ENCODE peak calls at places on chromosomes 13 and 19, in nine cellular contexts. D is HFFc6, Y is heart right ventricle, H is B cell, W is ascending aorta, T is uterus, C is brain microvascular endothelial cell, R is choroid plexus epithelial cell, N is GM13977. P is an unnamed sample.

GRCh38 chr19:17244618-17245534 is 843 bp downstream of the NR2F6 start:
- DNase-seq in D (no peak), Y (peak), H (no peak), W (no peak), T (no peak), C (no peak), R (no peak), N (peak), P (no peak)

GRCh38 chr13:41505209-41505835 is 48.0 kb downstream of the RGCC start:
- DNase-seq in D (peak), Y (no peak), H (no peak), W (no peak), T (no peak), C (peak), R (peak), N (no peak), P (no peak)

GRCh38 chr19:45643024-45643926 is 4.1 kb upstream of the EML2 start:
- DNase-seq in D (peak), Y (peak), H (peak), W (peak), T (peak), C (peak), R (peak), N (peak), P (peak)

GRCh38 chr13:100244431-100244830 is 155.5 kb downstream of the PCCA start:
- DNase-seq in D (no peak), Y (no peak), H (no peak), W (no peak), T (no peak), C (no peak), R (peak), N (no peak), P (no peak)

GRCh38 chr13:73335938-73336337 is 277.1 kb downstream of the KLF5 start:
- DNase-seq in D (no peak), Y (no peak), H (no peak), W (no peak), T (no peak), C (no peak), R (no peak), N (no peak), P (no peak)

GRCh38 chr13:45575146-45575829 is 40.3 kb downstream of the ERICH6B start:
- DNase-seq in D (no peak), Y (no peak), H (no peak), W (no peak), T (no peak), C (no peak), R (no peak), N (no peak), P (no peak)

GRCh38 chr19:55247621-55248099 is 11.2 kb downstream of the PPP6R1 start:
- DNase-seq in D (peak), Y (peak), H (no peak), W (no peak), T (no peak), C (peak), R (peak), N (no peak), P (no peak)

GRCh38 chr13:41978007-41978406 is 17.1 kb upstream of the VWA8 start:
- DNase-seq in D (no peak), Y (no peak), H (no peak), W (no peak), T (no peak), C (no peak), R (no peak), N (no peak), P (no peak)

GRCh38 chr19:575527-576506 is 3.4 kb downstream of the BSG start:
- DNase-seq in D (peak), Y (peak), H (no peak), W (no peak), T (peak), C (no peak), R (peak), N (no peak), P (no peak)

GRCh38 chr13:32594339-32594738 is 8.1 kb downstream of the PDS5B start:
- DNase-seq in D (peak), Y (no peak), H (no peak), W (no peak), T (no peak), C (no peak), R (no peak), N (no peak), P (no peak)

GRCh38 chr19:18895038-18895827 is 725 bp downstream of the CERS1 start:
- DNase-seq in D (peak), Y (no peak), H (no peak), W (no peak), T (peak), C (no peak), R (peak), N (peak), P (peak)

GRCh38 chr13:113051641-113052040 is 54.0 kb upstream of the F7 start:
- DNase-seq in D (no peak), Y (peak), H (no peak), W (no peak), T (no peak), C (no peak), R (no peak), N (no peak), P (no peak)

GRCh38 chr13:22173605-22174004 is 502.7 kb downstream of the FGF9 start:
- DNase-seq in D (no peak), Y (no peak), H (no peak), W (no peak), T (no peak), C (no peak), R (peak), N (no peak), P (no peak)

GRCh38 chr13:65555973-65556372 is 1674.2 kb downstream of the PCDH9 start:
- DNase-seq in D (no peak), Y (no peak), H (no peak), W (no peak), T (no peak), C (no peak), R (no peak), N (no peak), P (no peak)

GRCh38 chr13:65551208-65551607 is 1678.9 kb downstream of the PCDH9 start:
- DNase-seq in D (no peak), Y (no peak), H (no peak), W (no peak), T (no peak), C (no peak), R (no peak), N (no peak), P (no peak)

DNA sequence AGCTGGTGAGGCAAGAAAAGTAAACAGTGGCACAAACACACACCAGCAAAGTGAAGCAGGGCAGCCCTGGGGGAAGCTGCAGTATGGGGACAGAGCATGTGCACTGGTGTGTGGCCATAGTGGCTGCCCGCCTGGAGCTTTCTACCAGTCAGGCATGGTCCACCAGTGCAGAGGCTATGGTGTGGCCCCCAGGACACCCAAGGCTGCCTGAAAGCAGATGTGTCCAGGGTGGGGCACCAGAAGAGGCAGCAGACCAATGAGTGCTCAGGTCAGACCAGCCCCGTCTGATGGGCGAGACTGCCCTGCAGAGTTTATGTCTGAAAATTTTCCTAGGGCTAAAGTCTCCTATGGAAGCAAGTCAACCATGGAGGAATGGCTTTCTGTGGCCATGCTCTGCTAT is 1676.8 kb downstream of the PCDH9 start:
- DNase-seq in D (no peak), Y (no peak), H (no peak), W (no peak), T (no peak), C (no peak), R (no peak), N (no peak), P (no peak)
- TF ChIP-seq CTCF in D (no peak), Y (no peak), H (no peak), W (no peak), T (no peak), C (no peak), R (no peak), N (no peak), P (no peak)

GRCh38 chr13:23599083-23599925 is 29.1 kb downstream of the TNFRSF19 start:
- DNase-seq in D (no peak), Y (no peak), H (no peak), W (no peak), T (no peak), C (no peak), R (no peak), N (no peak), P (no peak)
- TF ChIP-seq CTCF in D (peak), Y (no peak), H (no peak), W (no peak), T (no peak), C (peak), R (no peak), N (no peak), P (no peak)

GRCh38 chr19:2691951-2692350 is 10.5 kb downstream of the GNG7 start:
- DNase-seq in D (no peak), Y (no peak), H (no peak), W (no peak), T (no peak), C (no peak), R (no peak), N (no peak), P (no peak)

GRCh38 chr19:2693492-2693891 is 9.0 kb downstream of the GNG7 start:
- DNase-seq in D (no peak), Y (no peak), H (no peak), W (no peak), T (no peak), C (no peak), R (no peak), N (no peak), P (no peak)

GRCh38 chr19:2699413-2700142 is 2.9 kb downstream of the GNG7 start:
- DNase-seq in D (no peak), Y (no peak), H (peak), W (no peak), T (no peak), C (no peak), R (no peak), N (no peak), P (no peak)

GRCh38 chr19:2694196-2694595 is 8.3 kb downstream of the GNG7 start:
- DNase-seq in D (no peak), Y (no peak), H (no peak), W (no peak), T (no peak), C (no peak), R (no peak), N (no peak), P (no peak)

GRCh38 chr19:2695288-2695866 is 7.1 kb downstream of the GNG7 start:
- DNase-seq in D (no peak), Y (peak), H (peak), W (no peak), T (no peak), C (no peak), R (no peak), N (no peak), P (no peak)
- TF ChIP-seq CTCF in D (no peak), Y (no peak), H (no peak), W (no peak), T (no peak), C (no peak), R (no peak), N (no peak), P (no peak)

GRCh38 chr13:44573071-44573470 is 3.1 kb downstream of the TSC22D1 start:
- DNase-seq in D (no peak), Y (no peak), H (no peak), W (no peak), T (no peak), C (no peak), R (no peak), N (no peak), P (no peak)

GRCh38 chr13:44575035-44575434 is 1.1 kb downstream of the TSC22D1 start:
- DNase-seq in D (no peak), Y (no peak), H (no peak), W (no peak), T (no peak), C (no peak), R (no peak), N (no peak), P (no peak)

GRCh38 chr13:44574466-44574855 is 1.7 kb downstream of the TSC22D1 start:
- DNase-seq in D (no peak), Y (no peak), H (no peak), W (no peak), T (no peak), C (no peak), R (peak), N (no peak), P (no peak)

GRCh38 chr13:44575741-44576395 is at the start of gene TSC22D1:
- DNase-seq in D (peak), Y (peak), H (peak), W (no peak), T (peak), C (peak), R (peak), N (peak), P (peak)

GRCh38 chr13:44573790-44574465 is 2.2 kb downstream of the TSC22D1 start:
- DNase-seq in D (peak), Y (no peak), H (no peak), W (no peak), T (no peak), C (peak), R (peak), N (no peak), P (peak)
- TF ChIP-seq CTCF in D (peak), Y (peak), H (peak), W (peak), T (no peak), C (peak), R (peak), N (peak), P (no peak)

GRCh38 chr13:77565635-77566034 is 30.1 kb downstream of the SCEL start:
- DNase-seq in D (peak), Y (no peak), H (peak), W (no peak), T (no peak), C (peak), R (peak), N (peak), P (no peak)
- TF ChIP-seq CTCF in D (peak), Y (peak), H (peak), W (peak), T (no peak), C (peak), R (peak), N (peak), P (peak)

GRCh38 chr19:14116525-14116917 is 1.0 kb downstream of the PRKACA start:
- DNase-seq in D (no peak), Y (no peak), H (no peak), W (no peak), T (no peak), C (no peak), R (no peak), N (no peak), P (no peak)
- TF ChIP-seq CTCF in D (no peak), Y (no peak), H (no peak), W (no peak), T (no peak), C (no peak), R (no peak), N (no peak), P (no peak)